ENCODE peak calls at places on chromosomes 6 and 20, in four cellular contexts. A, O, D and S are unnamed samples.

GRCh38 chr20:1810926-1811620 is 84.1 kb upstream of the SIRPA start:
- DNase-seq in A (no peak), O (no peak), D (no peak), S (no peak)

GRCh38 chr20:64102647-64103354 is 4.6 kb downstream of the NPBWR2 start:
- DNase-seq in A (peak; percentile 72), O (no peak), D (no peak), S (no peak)

GRCh38 chr6:7960848-7961247 is 50.3 kb upstream of the TXNDC5 start:
- DNase-seq in A (no peak), O (no peak), D (no peak), S (peak; percentile 43)

GRCh38 chr6:154537486-154537885 is 27.0 kb upstream of the CNKSR3 start:
- DNase-seq in A (no peak), O (no peak), D (no peak), S (no peak)

GRCh38 chr6:169339731-169340314 is 86.2 kb upstream of the THBS2 start:
- DNase-seq in A (no peak), O (no peak), D (no peak), S (no peak)

GRCh38 chr20:41476013-41476441 is 109.4 kb upstream of the EMILIN3 start:
- DNase-seq in A (no peak), O (no peak), D (peak; percentile 30), S (no peak)

GRCh38 chr6:21244897-21245470 is 348.6 kb upstream of the SOX4 start:
- DNase-seq in A (no peak), O (no peak), D (no peak), S (no peak)

GRCh38 chr20:34904202-34904621 is 27.8 kb downstream of the ACSS2 start:
- DNase-seq in A (no peak), O (no peak), D (no peak), S (peak; percentile 54)

GRCh38 chr20:36349384-36350170 is 43.4 kb downstream of the DLGAP4 start:
- DNase-seq in A (peak; percentile 48), O (no peak), D (no peak), S (no peak)

GRCh38 chr20:47493175-47493953 is 8.3 kb upstream of the NCOA3 start:
- DNase-seq in A (no peak), O (peak; percentile 41), D (peak; percentile 91), S (no peak)

GRCh38 chr6:124436803-124437202 is 525.4 kb upstream of the RNF217 start:
- DNase-seq in A (no peak), O (no peak), D (no peak), S (no peak)

GRCh38 chr6:6516643-6517042 is 71.9 kb upstream of the LY86 start:
- DNase-seq in A (no peak), O (no peak), D (peak; percentile 11), S (no peak)

GRCh38 chr20:47265984-47266383 is 90.5 kb downstream of the ZMYND8 start:
- DNase-seq in A (no peak), O (no peak), D (no peak), S (no peak)

GRCh38 chr20:5863040-5863811 is 87.1 kb downstream of the TRMT6 start:
- DNase-seq in A (no peak), O (no peak), D (no peak), S (no peak)

GRCh38 chr6:40205004-40205403 is 270.7 kb upstream of the MOCS1 start:
- DNase-seq in A (no peak), O (no peak), D (no peak), S (no peak)

GRCh38 chr6:96547654-96548053 is 15.3 kb upstream of the FHL5 start:
- DNase-seq in A (no peak), O (no peak), D (no peak), S (no peak)

GRCh38 chr6:96537726-96538125 is 16.1 kb downstream of the UFL1 start:
- DNase-seq in A (no peak), O (no peak), D (no peak), S (no peak)

GRCh38 chr6:96545882-96546281 is 17.0 kb upstream of the FHL5 start:
- DNase-seq in A (no peak), O (no peak), D (no peak), S (no peak)

DNA sequence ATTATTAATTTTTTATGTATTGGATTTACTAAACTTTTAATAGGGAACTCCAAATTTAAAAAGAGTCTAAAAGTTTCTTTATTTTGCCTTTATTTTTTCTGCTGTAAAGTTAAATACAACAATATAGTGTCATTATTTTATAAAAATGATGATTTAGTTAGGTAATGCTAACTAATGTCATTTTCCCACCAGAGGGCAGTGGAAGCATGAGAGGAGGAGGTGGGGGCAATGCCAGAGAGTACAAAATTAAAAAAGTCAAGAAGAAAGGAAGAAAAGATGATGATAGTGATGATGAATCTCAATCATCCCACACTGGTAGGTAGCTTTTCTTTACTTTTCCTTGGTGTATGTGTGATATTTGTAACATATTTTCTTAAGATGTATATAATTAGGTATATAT is 20.2 kb upstream of the FHL5 start:
- DNase-seq in A (no peak), O (no peak), D (no peak), S (no peak)
- TF ChIP-seq CTCF in A (no peak), O (peak; percentile 58), D (peak; percentile 40), S (no peak)

DNA sequence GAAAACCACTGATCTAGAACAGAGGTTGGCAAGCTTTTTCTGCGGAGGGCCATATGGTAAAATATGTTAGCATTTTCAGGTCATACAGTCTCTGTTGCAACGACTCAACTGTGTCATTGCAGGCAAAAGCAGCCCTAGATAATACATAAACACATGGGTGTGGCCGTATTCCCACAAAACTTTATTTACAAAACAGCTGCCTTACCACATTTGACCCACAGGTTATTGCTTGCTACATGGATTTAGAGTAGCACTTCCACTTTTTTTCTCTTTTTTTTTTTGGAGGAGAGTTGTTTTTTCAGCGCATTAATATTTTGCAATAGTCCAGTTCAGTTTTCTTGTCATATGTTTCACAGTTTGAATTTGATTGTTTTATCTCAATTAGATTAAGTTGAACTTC is 2.5 kb upstream of the IGF2R start:
- DNase-seq in A (no peak), O (no peak), D (no peak), S (no peak)
- TF ChIP-seq CTCF in A (peak; percentile 32), O (no peak), D (no peak), S (no peak)

GRCh38 chr6:73984851-73985250 is 288.8 kb downstream of the CD109 start:
- DNase-seq in A (no peak), O (no peak), D (no peak), S (no peak)

GRCh38 chr6:73983367-73983766 is 287.4 kb downstream of the CD109 start:
- DNase-seq in A (no peak), O (no peak), D (no peak), S (no peak)

GRCh38 chr6:73985891-73986290 is 289.9 kb downstream of the CD109 start:
- DNase-seq in A (no peak), O (no peak), D (no peak), S (no peak)
- TF ChIP-seq CTCF in A (no peak), O (no peak), D (no peak), S (no peak)

GRCh38 chr20:11136691-11137090 is 462.9 kb upstream of the JAG1 start:
- DNase-seq in A (no peak), O (no peak), D (no peak), S (no peak)

GRCh38 chr20:11143481-11143880 is 469.7 kb upstream of the JAG1 start:
- DNase-seq in A (no peak), O (no peak), D (no peak), S (no peak)

GRCh38 chr20:11144114-11144513 is 470.3 kb upstream of the JAG1 start:
- DNase-seq in A (no peak), O (no peak), D (no peak), S (no peak)

DNA sequence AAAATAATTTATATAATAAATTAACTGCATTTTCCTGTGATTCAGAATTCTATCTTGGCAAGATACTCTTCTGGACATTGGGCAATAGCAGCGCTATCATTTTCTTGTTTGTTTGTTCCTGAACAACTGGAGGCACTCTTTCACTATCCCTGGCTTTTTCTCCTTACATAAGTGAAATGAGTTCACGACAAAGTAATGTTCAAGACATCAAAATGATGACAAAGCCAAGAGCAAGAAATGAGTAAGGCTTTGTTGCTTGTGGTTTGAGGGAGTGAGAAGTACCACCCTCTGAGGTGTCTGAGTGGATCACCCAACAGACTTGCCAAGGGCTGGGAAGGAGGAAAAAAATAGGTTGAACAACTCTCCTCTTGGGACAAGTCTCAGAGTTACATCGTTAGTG is 466.6 kb upstream of the JAG1 start:
- DNase-seq in A (no peak), O (no peak), D (no peak), S (no peak)
- TF ChIP-seq CTCF in A (no peak), O (no peak), D (no peak), S (no peak)

DNA sequence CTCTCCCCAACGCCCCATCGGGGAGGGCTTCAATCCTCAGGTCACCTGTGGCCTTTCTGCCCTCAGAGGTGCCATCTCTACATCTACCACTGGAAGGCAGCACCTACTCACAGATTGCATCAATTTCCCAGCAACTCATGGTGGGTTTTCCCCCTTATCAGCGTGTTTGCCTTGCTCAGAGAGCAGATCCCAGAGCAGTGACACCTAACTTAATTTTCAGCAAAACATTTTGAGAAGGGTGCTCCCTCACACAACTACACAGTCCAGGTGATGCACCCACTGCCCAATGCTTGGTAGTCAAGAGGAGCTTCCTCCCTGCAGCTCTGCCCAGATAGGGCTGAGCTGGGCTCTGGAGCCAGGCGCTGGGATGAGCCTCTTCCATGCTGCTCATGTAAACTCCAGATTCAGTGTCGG is 48.2 kb downstream of the PLG start:
- DNase-seq in A (no peak), O (no peak), D (no peak), S (peak; percentile 40)
- TF ChIP-seq CTCF in A (no peak), O (no peak), D (no peak), S (peak; percentile 49)

DNA sequence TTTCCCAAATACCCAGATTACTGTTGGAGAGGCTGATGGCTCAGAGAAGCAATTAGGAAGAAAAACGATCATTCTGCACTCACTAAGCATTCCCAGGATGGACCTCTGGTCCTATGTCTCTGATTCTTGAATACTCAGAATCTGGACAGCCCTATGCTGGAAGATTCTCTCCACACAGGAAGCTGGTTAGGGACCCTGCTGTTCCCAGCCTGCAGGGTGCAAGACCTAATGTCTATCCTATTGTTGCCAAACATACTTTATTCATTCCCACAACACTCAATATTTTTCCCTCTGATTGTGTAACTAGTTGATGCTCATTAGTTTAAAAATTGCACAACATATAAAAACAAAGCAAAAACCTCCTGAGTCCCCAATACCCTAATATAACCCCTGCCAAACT is 533.0 kb downstream of the CDH26 start:
- DNase-seq in A (no peak), O (no peak), D (no peak), S (no peak)
- TF ChIP-seq CTCF in A (no peak), O (no peak), D (no peak), S (no peak)